ENCODE peak calls at places on chromosomes 2 and 18, in five cellular contexts. I is A549, D is K562, E is SK-N-SH, O is GM12878. X is an unnamed sample.

GRCh38 chr2:33320573-33320972 is 155.9 kb upstream of the RASGRP3 start:
- DNase-seq in I (no peak), D (no peak), E (no peak), O (no peak), X (no peak)

GRCh38 chr18:78364123-78364522 is 615.5 kb upstream of the SALL3 start:
- DNase-seq in I (no peak), D (no peak), E (no peak), O (no peak), X (no peak)

GRCh38 chr18:78729099-78729467 is 250.5 kb upstream of the SALL3 start:
- DNase-seq in I (no peak), D (no peak), E (no peak), O (no peak), X (no peak)

GRCh38 chr18:43211059-43211458 is 66.2 kb downstream of the SYT4 start:
- DNase-seq in I (no peak), D (no peak), E (no peak), O (no peak), X (no peak)

GRCh38 chr2:39492095-39492590 is 55.1 kb upstream of the MAP4K3 start:
- DNase-seq in I (peak; percentile 62), D (no peak), E (no peak), O (peak; percentile 91), X (peak; percentile 98)

GRCh38 chr2:17878222-17879136 is at the start of gene KCNS3:
- DNase-seq in I (peak; percentile 64), D (peak; percentile 93), E (peak; percentile 90), O (no peak), X (peak; percentile 14)

GRCh38 chr2:203893823-203894222 is 26.3 kb downstream of the CTLA4 start:
- DNase-seq in I (no peak), D (no peak), E (no peak), O (no peak), X (no peak)

GRCh38 chr2:143730155-143730949 is 601.1 kb downstream of the ARHGAP15 start:
- DNase-seq in I (no peak), D (no peak), E (no peak), O (peak; percentile 33), X (peak; percentile 22)

GRCh38 chr2:188380280-188380679 is 88.6 kb downstream of the GULP1 start:
- DNase-seq in I (no peak), D (no peak), E (no peak), O (no peak), X (no peak)

GRCh38 chr2:174333502-174334277 is 1.1 kb upstream of the SP9 start:
- DNase-seq in I (no peak), D (no peak), E (no peak), O (no peak), X (no peak)

GRCh38 chr2:160418398-160418765 is 75.2 kb downstream of the RBMS1 start:
- DNase-seq in I (no peak), D (no peak), E (no peak), O (no peak), X (no peak)

GRCh38 chr18:62089174-62089573 is 97.7 kb downstream of the PIGN start:
- DNase-seq in I (no peak), D (no peak), E (no peak), O (no peak), X (no peak)

GRCh38 chr2:116416988-116417387 is 1397.5 kb upstream of the DDX18 start:
- DNase-seq in I (no peak), D (no peak), E (no peak), O (no peak), X (no peak)

GRCh38 chr2:190136259-190136658 is 73.7 kb upstream of the MSTN start:
- DNase-seq in I (no peak), D (no peak), E (no peak), O (no peak), X (no peak)

GRCh38 chr2:66851449-66851872 is 416.5 kb downstream of the MEIS1 start:
- DNase-seq in I (no peak), D (no peak), E (no peak), O (no peak), X (peak; percentile 99)

GRCh38 chr2:36376319-36376765 is 20.8 kb downstream of the CRIM1 start:
- DNase-seq in I (no peak), D (no peak), E (peak; percentile 34), O (no peak), X (peak; percentile 60)

GRCh38 chr2:216756435-216756834 is 61.1 kb upstream of the IGFBP5 start:
- DNase-seq in I (no peak), D (no peak), E (no peak), O (no peak), X (no peak)

GRCh38 chr18:37958499-37958898 is 392.9 kb upstream of the CELF4 start:
- DNase-seq in I (no peak), D (no peak), E (no peak), O (no peak), X (no peak)

GRCh38 chr2:33219850-33220275 is 256.6 kb upstream of the RASGRP3 start:
- DNase-seq in I (no peak), D (no peak), E (no peak), O (no peak), X (peak; percentile 73)

GRCh38 chr2:104584393-104584792 is 269.5 kb upstream of the POU3F3 start:
- DNase-seq in I (no peak), D (no peak), E (no peak), O (no peak), X (no peak)

GRCh38 chr2:1052671-1053270 is 102.1 kb downstream of the SNTG2 start:
- DNase-seq in I (no peak), D (no peak), E (no peak), O (no peak), X (peak; percentile 79)

GRCh38 chr2:3627500-3628100 is 30.4 kb upstream of the ALLC start:
- DNase-seq in I (no peak), D (no peak), E (no peak), O (no peak), X (no peak)

GRCh38 chr2:43518718-43519117 is 77.1 kb downstream of the THADA start:
- DNase-seq in I (no peak), D (no peak), E (no peak), O (no peak), X (no peak)

GRCh38 chr2:212392048-212392447 is 146.6 kb downstream of the ERBB4 start:
- DNase-seq in I (no peak), D (no peak), E (no peak), O (no peak), X (peak; percentile 3)

GRCh38 chr2:54704688-54705605 is 18.5 kb upstream of the EML6 start:
- DNase-seq in I (peak; percentile 40), D (no peak), E (peak; percentile 61), O (no peak), X (peak; percentile 77)

GRCh38 chr18:23143059-23143831 is 8.0 kb downstream of the CABLES1 start:
- DNase-seq in I (no peak), D (no peak), E (no peak), O (no peak), X (no peak)

GRCh38 chr2:88680916-88681315 is 10.6 kb upstream of the RPIA start:
- DNase-seq in I (no peak), D (no peak), E (no peak), O (no peak), X (no peak)

GRCh38 chr2:217573565-217573964 is 429.2 kb downstream of the TNS1 start:
- DNase-seq in I (no peak), D (no peak), E (no peak), O (no peak), X (peak; percentile 89)

GRCh38 chr18:24138281-24138883 is 480 bp upstream of the CABYR start:
- DNase-seq in I (no peak), D (no peak), E (no peak), O (no peak), X (no peak)

GRCh38 chr18:63162271-63163014 is 157.1 kb downstream of the BCL2 start:
- DNase-seq in I (no peak), D (no peak), E (no peak), O (peak; percentile 80), X (peak; percentile 27)

GRCh38 chr18:24011095-24011917 is 3.2 kb upstream of the TTC39C start:
- DNase-seq in I (no peak), D (no peak), E (no peak), O (no peak), X (no peak)

GRCh38 chr18:24421831-24422230 is 4.6 kb upstream of the IMPACT start:
- DNase-seq in I (no peak), D (no peak), E (no peak), O (no peak), X (no peak)

GRCh38 chr2:190180313-190181065 is 118.0 kb upstream of the MSTN start:
- DNase-seq in I (peak; percentile 57), D (peak; percentile 83), E (peak; percentile 88), O (no peak), X (no peak)

GRCh38 chr2:47528874-47529273 is 125.9 kb downstream of the MSH2 start:
- DNase-seq in I (no peak), D (no peak), E (no peak), O (no peak), X (peak; percentile 36)

GRCh38 chr18:59072727-59073421 is 66.8 kb upstream of the SEC11C start:
- DNase-seq in I (no peak), D (no peak), E (no peak), O (no peak), X (no peak)

GRCh38 chr2:195660265-195660890 is 3.4 kb downstream of the SLC39A10 start:
- DNase-seq in I (peak; percentile 18), D (peak; percentile 24), E (peak; percentile 50), O (no peak), X (peak; percentile 82)
- TF ChIP-seq RCOR1 in I (no peak), D (no peak), E (no peak), O (no peak), X (no peak)

GRCh38 chr2:239802101-239802649 is 223.0 kb downstream of the NDUFA10 start:
- DNase-seq in I (no peak), D (no peak), E (peak; percentile 44), O (no peak), X (no peak)
- TF ChIP-seq RCOR1 in I (no peak), D (no peak), E (no peak), O (no peak), X (no peak)

GRCh38 chr2:38380397-38381130 is 3.5 kb upstream of the ATL2 start:
- DNase-seq in I (no peak), D (no peak), E (no peak), O (no peak), X (no peak)
- TF ChIP-seq RCOR1 in I (no peak), D (no peak), E (no peak), O (no peak), X (no peak)

GRCh38 chr18:26335139-26335933 is 109.1 kb downstream of the TAF4B start:
- DNase-seq in I (no peak), D (no peak), E (peak; percentile 23), O (no peak), X (no peak)
- TF ChIP-seq RCOR1 in I (no peak), D (no peak), E (peak; percentile 57), O (no peak), X (no peak)

X was measured in IMR-90.